ENCODE peak calls at places on chromosomes 11 and 22, in five cellular contexts. C is NAMALWA; O is HTR-8/SVneo; Z is HFF-Myc; T is stimulated activated CD4-positive, alpha-beta T cell treated with anti-CD3 and anti-CD28 coated beads, Interleukin-2, amount 100 ng/mL, for 48 hours. Q is an unnamed sample.

GRCh38 chr22:29213481-29213880 is 7.8 kb downstream of the EMID1 start:
- DNase-seq in Z (no peak), O (no peak), C (no peak), T (no peak), Q (no peak)

GRCh38 chr11:2780850-2781412 is 81.1 kb upstream of the KCNQ1OT1 start:
- DNase-seq in Z (no peak), C (no peak), T (no peak), O (no peak), Q (no peak)

GRCh38 chr11:118634435-118635236 is 27.2 kb downstream of the PHLDB1 start:
- DNase-seq in T (no peak), Z (no peak), C (no peak), O (no peak), Q (no peak)

GRCh38 chr11:111046291-111046690 is 199.2 kb upstream of the POU2AF2 start:
- DNase-seq in C (no peak), Z (peak; percentile 9), O (no peak), T (no peak), Q (no peak)

GRCh38 chr11:128903248-128904041 is 12.3 kb downstream of the KCNJ5 start:
- DNase-seq in C (peak; percentile 15), T (no peak), O (no peak), Z (no peak), Q (no peak)

GRCh38 chr22:46090051-46090591 is 60.2 kb upstream of the PPARA start:
- DNase-seq in Z (no peak), O (no peak), T (no peak), C (no peak), Q (no peak)

GRCh38 chr22:29842740-29843139 is 4.7 kb upstream of the ASCC2 start:
- DNase-seq in C (no peak), O (peak; percentile 34), T (no peak), Z (peak; percentile 79), Q (no peak)

GRCh38 chr11:66467756-66468155 is 1.1 kb downstream of the PELI3 start:
- DNase-seq in T (no peak), C (peak; percentile 30), Z (no peak), O (no peak), Q (no peak)

GRCh38 chr11:27839226-27839913 is 139.1 kb upstream of the BDNF start:
- DNase-seq in O (peak; percentile 9), T (no peak), Z (peak; percentile 16), C (peak; percentile 57), Q (no peak)

GRCh38 chr11:122210378-122210995 is 94.5 kb upstream of the BLID start:
- DNase-seq in T (no peak), O (no peak), Z (no peak), C (no peak), Q (no peak)

GRCh38 chr22:46360891-46361290 is 25.4 kb downstream of the TRMU start:
- DNase-seq in O (no peak), Z (no peak), T (no peak), C (no peak), Q (no peak)

GRCh38 chr11:64870176-64870892 is 8.1 kb downstream of the EHD1 start:
- DNase-seq in O (no peak), T (no peak), C (no peak), Z (no peak), Q (no peak)

GRCh38 chr11:57133616-57134015 is 48.1 kb upstream of the LRRC55 start:
- DNase-seq in C (no peak), Z (no peak), O (no peak), T (no peak), Q (no peak)